ENCODE peak calls at places on chromosome X, in eight cellular contexts. P, B, K, V, F, Q, L and D are unnamed samples.

GRCh38 chrX:120308959-120309872 is 2.0 kb downstream of the TMEM255A start:
- DNase-seq in V (peak; percentile 74), F (peak; percentile 60), Q (peak; percentile 86), P (peak; percentile 9), K (peak; percentile 56), B (peak; percentile 61), L (peak; percentile 60), D (peak; percentile 57)

GRCh38 chrX:133781174-133781573 is 204.2 kb downstream of the GPC3 start:
- DNase-seq in F (no peak), B (no peak), L (no peak), Q (no peak), P (no peak), K (no peak), V (no peak), D (no peak)

GRCh38 chrX:308821-309520 is 9.6 kb downstream of the GTPBP6 start:
- DNase-seq in P (no peak), V (no peak), L (no peak), F (no peak), B (peak; percentile 16), Q (no peak), K (peak; percentile 43), D (no peak)

GRCh38 chrX:49761481-49761880 is 65.7 kb upstream of the PAGE1 start:
- DNase-seq in P (peak; percentile 20), K (no peak), L (no peak), V (peak; percentile 48), Q (peak; percentile 2), F (peak; percentile 8), B (no peak), D (peak; percentile 23)

GRCh38 chrX:25337841-25338240 is 322.1 kb upstream of the ARX start:
- DNase-seq in Q (no peak), F (no peak), B (no peak), L (no peak), K (no peak), V (no peak), P (no peak), D (no peak)

GRCh38 chrX:154655786-154656185 is 2.4 kb upstream of the CTAG2 start:
- DNase-seq in P (no peak), F (no peak), L (no peak), K (no peak), V (no peak), Q (no peak), B (no peak), D (no peak)

GRCh38 chrX:153816821-153817220 is 13.5 kb downstream of the PDZD4 start:
- DNase-seq in Q (no peak), K (no peak), B (no peak), F (no peak), V (no peak), L (no peak), P (no peak), D (no peak)

GRCh38 chrX:115147220-115147619 is 42.0 kb upstream of the RBMXL3 start:
- DNase-seq in P (peak; percentile 36), K (no peak), V (no peak), L (peak; percentile 13), F (peak; percentile 6), B (no peak), Q (no peak), D (no peak)

GRCh38 chrX:151694661-151695582 is at the start of gene PRRG3:
- DNase-seq in K (no peak), F (no peak), P (no peak), B (no peak), V (no peak), Q (no peak), L (no peak), D (no peak)

GRCh38 chrX:21996872-21997271 is 35.3 kb upstream of the PHEX start:
- DNase-seq in P (peak; percentile 67), K (no peak), L (no peak), Q (no peak), B (no peak), F (no peak), V (no peak), D (peak; percentile 17)

GRCh38 chrX:105173071-105173470 is 47.4 kb downstream of the TEX13A start:
- DNase-seq in K (no peak), V (no peak), F (no peak), B (no peak), P (no peak), Q (no peak), L (no peak), D (no peak)

GRCh38 chrX:135974279-135974856 is 580 bp upstream of the MMGT1 start:
- DNase-seq in K (peak; percentile 69), B (peak; percentile 80), V (peak; percentile 84), P (peak; percentile 67), L (peak; percentile 5), Q (peak; percentile 73), F (peak; percentile 50), D (peak; percentile 2)